ENCODE peak calls at places on chromosomes 12 and 14, in nine cellular contexts. One of them, this sample, is unnamed.

GRCh38 chr14:63345826-63346225 is 27.1 kb upstream of the GPHB5 start:
- DNase-seq in spleen: no peak
- DNase-seq in A549: no peak
- DNase-seq in HL-60: no peak
- DNase-seq in fibroblast of mammary gland: no peak
- DNase-seq in chondrocyte: no peak
- DNase-seq in GM20000: no peak
- DNase-seq in adrenal gland: no peak
- DNase-seq in HFF-Myc: no peak
- DNase-seq in this sample: no peak

GRCh38 chr14:77311217-77311616 is 9.5 kb downstream of the POMT2 start:
- DNase-seq in A549: no peak
- DNase-seq in adrenal gland: no peak
- DNase-seq in chondrocyte: no peak
- DNase-seq in fibroblast of mammary gland: peak; percentile 67
- DNase-seq in GM20000: no peak
- DNase-seq in spleen: no peak
- DNase-seq in HL-60: no peak
- DNase-seq in HFF-Myc: no peak
- DNase-seq in this sample: no peak

GRCh38 chr14:88249266-88249665 is 73.8 kb downstream of the KCNK10 start:
- DNase-seq in GM20000: no peak
- DNase-seq in chondrocyte: no peak
- DNase-seq in adrenal gland: no peak
- DNase-seq in fibroblast of mammary gland: no peak
- DNase-seq in HL-60: no peak
- DNase-seq in spleen: no peak
- DNase-seq in HFF-Myc: no peak
- DNase-seq in A549: no peak
- DNase-seq in this sample: no peak

GRCh38 chr14:75864352-75864751 is 117.4 kb downstream of the TGFB3 start:
- DNase-seq in adrenal gland: no peak
- DNase-seq in HFF-Myc: no peak
- DNase-seq in fibroblast of mammary gland: peak; percentile 93
- DNase-seq in GM20000: no peak
- DNase-seq in chondrocyte: no peak
- DNase-seq in A549: no peak
- DNase-seq in HL-60: no peak
- DNase-seq in spleen: no peak
- DNase-seq in this sample: no peak

GRCh38 chr12:4292266-4293063 is 18.9 kb downstream of the CCND2 start:
- DNase-seq in HFF-Myc: no peak
- DNase-seq in GM20000: no peak
- DNase-seq in A549: no peak
- DNase-seq in fibroblast of mammary gland: no peak
- DNase-seq in chondrocyte: no peak
- DNase-seq in HL-60: no peak
- DNase-seq in spleen: no peak
- DNase-seq in adrenal gland: no peak
- DNase-seq in this sample: no peak

GRCh38 chr14:55721353-55721752 is 141.3 kb downstream of the KTN1 start:
- DNase-seq in A549: peak; percentile 26
- DNase-seq in GM20000: no peak
- DNase-seq in chondrocyte: no peak
- DNase-seq in adrenal gland: peak; percentile 73
- DNase-seq in HFF-Myc: peak; percentile 59
- DNase-seq in fibroblast of mammary gland: peak; percentile 94
- DNase-seq in spleen: no peak
- DNase-seq in HL-60: peak; percentile 4
- DNase-seq in this sample: no peak

GRCh38 chr12:49824886-49825285 is 3.3 kb downstream of the NCKAP5L start:
- DNase-seq in HFF-Myc: no peak
- DNase-seq in A549: no peak
- DNase-seq in chondrocyte: no peak
- DNase-seq in adrenal gland: peak; percentile 51
- DNase-seq in fibroblast of mammary gland: peak; percentile 90
- DNase-seq in HL-60: peak; percentile 78
- DNase-seq in GM20000: no peak
- DNase-seq in spleen: no peak
- DNase-seq in this sample: no peak

GRCh38 chr12:29103539-29103974 is 45.5 kb upstream of the FAR2 start:
- DNase-seq in HFF-Myc: no peak
- DNase-seq in GM20000: peak; percentile 41
- DNase-seq in A549: no peak
- DNase-seq in chondrocyte: no peak
- DNase-seq in spleen: no peak
- DNase-seq in HL-60: peak; percentile 59
- DNase-seq in fibroblast of mammary gland: no peak
- DNase-seq in adrenal gland: no peak
- DNase-seq in this sample: no peak

GRCh38 chr14:52700701-52701172 is 5.4 kb upstream of the ERO1A start:
- DNase-seq in A549: peak; percentile 47
- DNase-seq in spleen: no peak
- DNase-seq in GM20000: no peak
- DNase-seq in HFF-Myc: no peak
- DNase-seq in chondrocyte: no peak
- DNase-seq in HL-60: no peak
- DNase-seq in adrenal gland: no peak
- DNase-seq in fibroblast of mammary gland: peak; percentile 9
- DNase-seq in this sample: no peak

GRCh38 chr12:45729233-45730115 is at the start of gene ARID2:
- DNase-seq in spleen: peak; percentile 94
- DNase-seq in fibroblast of mammary gland: peak; percentile 59
- DNase-seq in GM20000: peak; percentile 77
- DNase-seq in chondrocyte: no peak
- DNase-seq in A549: peak; percentile 80
- DNase-seq in adrenal gland: peak; percentile 68
- DNase-seq in HL-60: peak; percentile 60
- DNase-seq in HFF-Myc: no peak
- DNase-seq in this sample: peak; percentile 55

GRCh38 chr14:75401356-75401755 is 26.5 kb upstream of the JDP2 start:
- DNase-seq in A549: no peak
- DNase-seq in HL-60: no peak
- DNase-seq in fibroblast of mammary gland: peak; percentile 54
- DNase-seq in spleen: no peak
- DNase-seq in chondrocyte: no peak
- DNase-seq in HFF-Myc: no peak
- DNase-seq in adrenal gland: peak; percentile 57
- DNase-seq in GM20000: no peak
- DNase-seq in this sample: no peak

GRCh38 chr12:75439048-75439447 is 41.5 kb upstream of the GLIPR1 start:
- DNase-seq in GM20000: no peak
- DNase-seq in HL-60: no peak
- DNase-seq in spleen: no peak
- DNase-seq in A549: no peak
- DNase-seq in chondrocyte: no peak
- DNase-seq in fibroblast of mammary gland: peak; percentile 18
- DNase-seq in adrenal gland: no peak
- DNase-seq in HFF-Myc: no peak
- DNase-seq in this sample: no peak

GRCh38 chr12:75438052-75438754 is 42.4 kb upstream of the GLIPR1 start:
- DNase-seq in GM20000: no peak
- DNase-seq in adrenal gland: no peak
- DNase-seq in A549: no peak
- DNase-seq in fibroblast of mammary gland: no peak
- DNase-seq in HFF-Myc: no peak
- DNase-seq in HL-60: no peak
- DNase-seq in chondrocyte: no peak
- DNase-seq in spleen: no peak
- DNase-seq in this sample: no peak

GRCh38 chr12:75439930-75440329 is 40.6 kb upstream of the GLIPR1 start:
- DNase-seq in A549: no peak
- DNase-seq in HL-60: no peak
- DNase-seq in spleen: no peak
- DNase-seq in adrenal gland: no peak
- DNase-seq in GM20000: no peak
- DNase-seq in chondrocyte: no peak
- DNase-seq in HFF-Myc: no peak
- DNase-seq in fibroblast of mammary gland: peak; percentile 45
- DNase-seq in this sample: no peak

DNA sequence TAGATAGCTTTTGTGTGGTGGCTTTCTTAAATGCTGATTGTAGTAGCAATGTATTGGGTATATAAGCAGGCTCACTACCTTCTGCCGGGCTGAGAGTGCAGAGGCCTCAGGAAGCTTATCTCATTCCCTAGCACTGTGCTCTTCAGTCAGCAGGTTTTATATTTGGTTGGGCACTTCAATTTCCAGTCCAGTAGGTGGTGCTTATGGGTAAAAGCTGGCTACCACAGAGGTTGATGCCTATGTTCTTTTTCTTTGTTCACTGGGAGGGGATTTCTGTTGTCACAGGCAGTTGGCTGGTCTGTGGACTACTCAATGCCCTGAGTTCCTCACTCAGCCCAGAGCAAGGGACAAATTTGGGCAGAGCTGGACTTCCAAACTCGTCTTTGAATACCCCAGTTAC is 43.0 kb upstream of the GLIPR1 start:
- DNase-seq in fibroblast of mammary gland: peak; percentile 54
- DNase-seq in HL-60: peak; percentile 18
- DNase-seq in A549: peak; percentile 14
- DNase-seq in spleen: no peak
- DNase-seq in HFF-Myc: no peak
- DNase-seq in chondrocyte: no peak
- DNase-seq in GM20000: no peak
- DNase-seq in adrenal gland: no peak
- DNase-seq in this sample: no peak
- TF ChIP-seq CTCF in fibroblast of mammary gland: peak; percentile 51
- TF ChIP-seq CTCF in HL-60: peak; percentile 8
- TF ChIP-seq CTCF in A549: no peak
- TF ChIP-seq CTCF in spleen: peak; percentile 31
- TF ChIP-seq CTCF in HFF-Myc: peak; percentile 6
- TF ChIP-seq CTCF in chondrocyte: peak; percentile 34
- TF ChIP-seq CTCF in GM20000: no peak
- TF ChIP-seq CTCF in adrenal gland: peak; percentile 31
- TF ChIP-seq CTCF in this sample: no peak

GRCh38 chr12:133129368-133130037 is 571 bp downstream of the ZNF891 start:
- DNase-seq in adrenal gland: peak; percentile 19
- DNase-seq in A549: no peak
- DNase-seq in GM20000: no peak
- DNase-seq in fibroblast of mammary gland: peak; percentile 42
- DNase-seq in chondrocyte: no peak
- DNase-seq in HL-60: no peak
- DNase-seq in HFF-Myc: no peak
- DNase-seq in spleen: peak; percentile 75
- DNase-seq in this sample: no peak
- TF ChIP-seq CTCF in adrenal gland: no peak
- TF ChIP-seq CTCF in A549: no peak
- TF ChIP-seq CTCF in GM20000: no peak
- TF ChIP-seq CTCF in fibroblast of mammary gland: no peak
- TF ChIP-seq CTCF in chondrocyte: no peak
- TF ChIP-seq CTCF in HL-60: no peak
- TF ChIP-seq CTCF in HFF-Myc: no peak
- TF ChIP-seq CTCF in spleen: no peak
- TF ChIP-seq CTCF in this sample: no peak

DNA sequence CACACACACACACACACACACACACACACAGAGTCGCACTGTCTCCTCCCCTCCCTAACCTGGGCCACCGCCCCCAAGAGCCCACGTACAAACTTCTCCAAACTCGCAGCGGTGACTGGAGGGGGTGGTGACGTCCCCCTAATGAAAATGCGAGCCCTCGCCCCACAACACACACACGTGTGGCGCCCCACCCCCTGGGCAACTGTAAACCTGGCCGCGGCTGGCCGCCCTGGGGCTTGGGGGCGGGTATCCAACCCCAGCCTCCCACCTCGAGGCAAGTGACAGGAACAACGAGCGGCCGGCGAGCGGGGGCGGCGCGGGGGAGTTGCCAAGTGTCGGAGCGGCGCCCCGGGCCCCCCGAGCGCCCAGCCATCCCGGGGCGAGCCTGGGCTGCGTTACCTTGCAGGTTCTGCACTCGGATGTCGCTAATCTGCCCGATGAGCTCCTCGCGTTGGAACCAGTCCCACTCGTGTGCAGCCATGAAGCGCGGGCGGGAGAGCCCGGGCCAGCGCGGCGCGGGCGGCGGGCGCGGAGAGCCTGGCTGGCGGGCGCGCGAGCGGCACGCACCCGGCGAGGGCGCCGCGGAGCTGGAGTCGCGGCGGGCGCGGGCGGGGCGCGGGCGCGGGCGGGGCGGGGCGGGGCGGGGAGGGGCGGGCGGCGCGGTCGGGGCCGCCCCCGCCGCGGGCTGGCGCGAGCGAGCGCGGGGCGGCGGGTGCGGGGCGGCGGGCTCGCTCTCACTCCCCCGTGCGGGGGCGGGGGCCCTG is at the start of gene CLMN:
- DNase-seq in HL-60: peak; percentile 16
- DNase-seq in adrenal gland: peak; percentile 36
- DNase-seq in A549: peak; percentile 44
- DNase-seq in spleen: peak; percentile 89
- DNase-seq in chondrocyte: peak; percentile 73
- DNase-seq in fibroblast of mammary gland: peak; percentile 32
- DNase-seq in HFF-Myc: no peak
- DNase-seq in GM20000: peak; percentile 90
- DNase-seq in this sample: peak; percentile 53
- TF ChIP-seq CTCF in HL-60: no peak
- TF ChIP-seq CTCF in adrenal gland: no peak
- TF ChIP-seq CTCF in A549: no peak
- TF ChIP-seq CTCF in spleen: no peak
- TF ChIP-seq CTCF in chondrocyte: no peak
- TF ChIP-seq CTCF in fibroblast of mammary gland: no peak
- TF ChIP-seq CTCF in HFF-Myc: no peak
- TF ChIP-seq CTCF in GM20000: peak; percentile 1
- TF ChIP-seq CTCF in this sample: no peak

GRCh38 chr12:104825408-104825807 is 132.7 kb downstream of the SLC41A2 start:
- DNase-seq in HFF-Myc: no peak
- DNase-seq in HL-60: peak; percentile 16
- DNase-seq in chondrocyte: no peak
- DNase-seq in fibroblast of mammary gland: peak; percentile 41
- DNase-seq in spleen: no peak
- DNase-seq in GM20000: no peak
- DNase-seq in adrenal gland: no peak
- DNase-seq in A549: peak; percentile 36
- DNase-seq in this sample: no peak

GRCh38 chr12:104828015-104828414 is 130.1 kb downstream of the SLC41A2 start:
- DNase-seq in chondrocyte: no peak
- DNase-seq in HFF-Myc: no peak
- DNase-seq in fibroblast of mammary gland: no peak
- DNase-seq in HL-60: no peak
- DNase-seq in spleen: no peak
- DNase-seq in adrenal gland: no peak
- DNase-seq in GM20000: no peak
- DNase-seq in A549: no peak
- DNase-seq in this sample: no peak

GRCh38 chr12:104823985-104824441 is 134.1 kb downstream of the SLC41A2 start:
- DNase-seq in adrenal gland: no peak
- DNase-seq in spleen: peak; percentile 78
- DNase-seq in GM20000: no peak
- DNase-seq in chondrocyte: no peak
- DNase-seq in A549: peak; percentile 20
- DNase-seq in HL-60: peak; percentile 26
- DNase-seq in HFF-Myc: no peak
- DNase-seq in fibroblast of mammary gland: no peak
- DNase-seq in this sample: no peak

DNA sequence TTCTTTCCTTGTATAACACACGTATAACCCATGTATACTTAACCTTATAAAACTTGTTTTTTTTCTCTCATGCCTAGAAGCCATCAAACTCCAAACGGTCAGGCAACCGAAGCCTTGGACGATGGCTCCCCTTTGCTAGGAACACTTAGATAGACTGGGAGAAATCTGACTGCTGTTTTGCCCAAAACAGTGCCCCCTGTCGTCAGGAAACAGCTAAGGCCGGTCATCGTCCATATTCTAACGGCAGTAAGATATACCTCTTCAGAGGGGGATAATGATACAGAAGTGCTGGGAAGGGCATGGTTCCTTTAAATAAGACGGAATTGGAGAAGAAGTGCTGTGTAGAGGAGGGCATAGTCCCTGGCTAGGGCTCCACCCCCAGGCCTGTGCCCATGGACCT is 130.5 kb downstream of the SLC41A2 start:
- DNase-seq in HL-60: no peak
- DNase-seq in adrenal gland: no peak
- DNase-seq in chondrocyte: no peak
- DNase-seq in fibroblast of mammary gland: peak; percentile 12
- DNase-seq in A549: no peak
- DNase-seq in HFF-Myc: no peak
- DNase-seq in GM20000: no peak
- DNase-seq in spleen: no peak
- DNase-seq in this sample: no peak
- TF ChIP-seq CTCF in HL-60: no peak
- TF ChIP-seq CTCF in adrenal gland: no peak
- TF ChIP-seq CTCF in chondrocyte: peak; percentile 58
- TF ChIP-seq CTCF in fibroblast of mammary gland: peak; percentile 48
- TF ChIP-seq CTCF in A549: no peak
- TF ChIP-seq CTCF in HFF-Myc: peak; percentile 51
- TF ChIP-seq CTCF in GM20000: no peak
- TF ChIP-seq CTCF in spleen: peak; percentile 18
- TF ChIP-seq CTCF in this sample: no peak